ENCODE peak calls at places on chromosomes 4 and X, in nine cellular contexts. V is A549, X is AG04449, Q is GM06990, F is kidney, T is retinal pigment epithelial cell, G is lower leg skin, Y is psoas muscle, W is osteocyte. M is an unnamed sample.
A peak's percentile ranks its signal among the peaks of the same experiment; 100 is the strongest.

GRCh38 chr4:119300072-119300387 is 21.9 kb downstream of the FABP2 start:
- DNase-seq in V (peak; percentile 10), X (no peak), Q (no peak), F (peak; percentile 72), T (no peak), G (peak; percentile 90), Y (peak; percentile 62), W (no peak), M (peak; percentile 13)

GRCh38 chr4:126051709-126052424 is 737.1 kb downstream of the FAT4 start:
- DNase-seq in V (no peak), X (peak; percentile 31), Q (no peak), F (no peak), T (peak; percentile 90), G (no peak), Y (no peak), W (no peak), M (no peak)

GRCh38 chrX:131752493-131753198 is 208.8 kb downstream of the OR13H1 start:
- DNase-seq in V (no peak), X (no peak), Q (peak; percentile 64), F (peak; percentile 81), T (peak; percentile 34), G (peak; percentile 92), Y (peak; percentile 83), W (peak; percentile 69), M (no peak)

GRCh38 chr4:28225689-28226353 is 1365.2 kb downstream of the STIM2 start:
- DNase-seq in V (no peak), X (no peak), Q (no peak), F (no peak), T (no peak), G (no peak), Y (no peak), W (no peak), M (no peak)

GRCh38 chr4:110641218-110641617 is 18.3 kb upstream of the PITX2 start:
- DNase-seq in V (no peak), X (no peak), Q (no peak), F (no peak), T (no peak), G (no peak), Y (no peak), W (no peak), M (no peak)

GRCh38 chr4:27007507-27007906 is 146.9 kb downstream of the STIM2 start:
- DNase-seq in V (no peak), X (no peak), Q (no peak), F (no peak), T (no peak), G (no peak), Y (no peak), W (no peak), M (no peak)

GRCh38 chr4:77465271-77465670 is 140.3 kb upstream of the CXCL13 start:
- DNase-seq in V (no peak), X (no peak), Q (no peak), F (no peak), T (no peak), G (no peak), Y (no peak), W (no peak), M (peak; percentile 38)

GRCh38 chr4:123807866-123808265 is 411.3 kb downstream of the SPRY1 start:
- DNase-seq in V (no peak), X (no peak), Q (no peak), F (no peak), T (no peak), G (no peak), Y (no peak), W (no peak), M (no peak)

GRCh38 chr4:93867416-93868001 is 39.0 kb downstream of the ATOH1 start:
- DNase-seq in V (no peak), X (no peak), Q (no peak), F (no peak), T (no peak), G (no peak), Y (no peak), W (no peak), M (no peak)

DNA sequence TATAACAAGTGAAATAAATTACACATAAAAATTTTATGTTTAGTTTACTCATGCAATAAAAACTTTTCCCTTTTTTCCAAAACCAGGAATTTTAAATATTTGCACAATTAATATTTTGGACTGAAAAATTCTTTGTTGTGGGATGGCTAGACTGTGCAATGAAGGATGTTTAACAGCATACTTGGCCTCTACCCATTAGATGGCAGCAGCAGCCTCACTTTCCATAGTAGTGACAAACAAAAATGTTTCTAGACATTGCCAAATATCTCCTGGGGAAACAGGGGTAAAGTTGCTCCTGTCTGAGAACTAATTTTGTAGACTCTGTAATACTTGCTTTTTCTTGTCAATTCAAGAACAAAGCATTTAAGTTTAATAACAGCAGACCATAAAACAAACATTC is 49.8 kb downstream of the SCLT1 start:
- DNase-seq in V (no peak), X (peak; percentile 9), Q (no peak), F (no peak), T (no peak), G (no peak), Y (no peak), W (no peak), M (no peak)
- TF ChIP-seq CTCF in V (no peak), X (no peak), Q (no peak), F (no peak), T (peak; percentile 41), G (no peak), Y (no peak), W (peak; percentile 56), M (no peak)

DNA sequence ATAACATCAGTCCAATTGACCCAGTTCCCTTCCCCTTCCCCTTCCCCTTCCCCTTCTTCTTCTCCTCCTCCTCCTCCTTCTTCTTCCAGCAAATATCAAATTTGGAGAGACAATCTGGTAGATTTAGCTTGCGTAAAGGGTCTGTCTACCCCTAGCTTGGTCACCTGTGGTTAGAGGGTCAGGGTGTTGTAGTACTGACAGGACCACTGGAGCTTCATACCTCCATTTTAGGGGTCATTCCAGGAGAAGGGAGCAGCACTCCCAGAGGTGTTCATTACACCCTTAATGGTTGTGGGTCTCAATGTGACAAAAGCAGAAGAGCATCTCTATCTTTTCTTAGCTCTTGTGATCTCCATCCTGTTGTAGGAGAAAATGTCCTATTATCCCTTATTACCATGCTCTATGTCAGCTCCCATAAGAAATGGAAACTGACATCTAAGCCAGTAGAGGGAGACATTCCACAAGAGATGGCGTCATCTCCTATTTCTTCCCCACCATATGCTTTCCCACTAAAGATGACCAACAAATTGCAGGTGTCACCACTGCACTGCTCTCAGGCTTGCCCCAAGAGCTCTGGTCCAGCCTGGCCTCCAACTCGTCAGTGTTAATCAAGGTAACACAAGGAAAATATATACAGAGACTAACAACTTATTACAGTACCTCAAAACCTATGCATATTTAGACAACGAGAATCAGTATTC is 3.5 kb upstream of the FGB start:
- DNase-seq in V (peak; percentile 30), X (no peak), Q (peak; percentile 18), F (no peak), T (no peak), G (no peak), Y (no peak), W (no peak), M (peak; percentile 47)
- TF ChIP-seq CTCF in V (peak; percentile 81), X (peak; percentile 59), Q (peak; percentile 58), F (peak; percentile 50), T (peak; percentile 69), G (no peak), Y (peak; percentile 26), W (peak; percentile 61), M (peak; percentile 57)

DNA sequence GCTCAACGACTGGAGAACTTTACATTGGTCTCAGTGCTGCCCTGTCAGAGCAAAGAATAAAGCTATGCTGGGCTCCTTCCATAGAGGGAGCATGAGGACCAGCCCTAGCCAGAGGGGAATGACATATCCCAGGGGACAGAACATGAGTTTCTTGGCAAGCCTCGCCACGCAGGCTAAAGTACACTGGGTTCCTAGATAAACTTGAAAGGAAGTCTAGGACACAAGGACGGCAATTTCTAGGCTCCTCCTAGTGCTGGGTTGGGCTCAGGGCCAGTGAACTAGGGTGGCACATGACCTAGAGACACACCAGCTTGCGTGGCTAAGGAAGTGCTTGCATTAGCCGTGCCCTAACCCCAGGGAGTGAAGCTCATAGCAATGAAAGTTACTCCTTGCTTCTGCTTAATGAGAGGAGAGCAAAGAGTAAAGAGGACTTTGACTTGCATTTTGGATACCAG is 141.0 kb downstream of the MAB21L2 start:
- DNase-seq in V (no peak), X (no peak), Q (no peak), F (peak; percentile 82), T (peak; percentile 3), G (peak; percentile 91), Y (peak; percentile 73), W (peak; percentile 88), M (peak; percentile 28)
- TF ChIP-seq CTCF in V (no peak), X (no peak), Q (no peak), F (peak; percentile 34), T (peak; percentile 21), G (no peak), Y (peak; percentile 12), W (peak; percentile 59), M (no peak)

GRCh38 chr4:100095729-100096595 is 94.3 kb downstream of the DDIT4L start:
- DNase-seq in V (peak; percentile 26), X (peak; percentile 51), Q (no peak), F (peak; percentile 84), T (peak; percentile 63), G (peak; percentile 91), Y (peak; percentile 78), W (no peak), M (peak; percentile 32)
- TF ChIP-seq CTCF in V (peak; percentile 43), X (peak; percentile 82), Q (peak; percentile 76), F (peak; percentile 61), T (peak; percentile 86), G (no peak), Y (peak; percentile 74), W (peak; percentile 75), M (no peak)

M was measured in Calu3.